ENCODE peak calls at places on chromosomes 7 and 10, in nine cellular contexts. Q, W, B, L, O, Z, G, Y and A are unnamed samples.

GRCh38 chr7:44145419-44145968 is 4.4 kb upstream of the MYL7 start:
- DNase-seq in Q (no peak), B (no peak), L (peak; percentile 61), W (no peak), O (no peak), G (no peak), Z (no peak), Y (no peak), A (no peak)

GRCh38 chr7:1917221-1918062 is 247.4 kb downstream of the ELFN1 start:
- DNase-seq in Z (no peak), G (no peak), B (no peak), Y (no peak), O (no peak), W (no peak), L (no peak), Q (no peak), A (no peak)

GRCh38 chr10:3082290-3082689 is 14.9 kb downstream of the PFKP start:
- DNase-seq in B (no peak), L (no peak), O (no peak), Y (no peak), Q (no peak), G (no peak), W (no peak), Z (no peak), A (no peak)

GRCh38 chr7:78501064-78501463 is 702.5 kb downstream of the PHTF2 start:
- DNase-seq in Z (no peak), W (no peak), O (no peak), L (no peak), Q (no peak), G (no peak), B (no peak), Y (no peak), A (no peak)

GRCh38 chr7:29370531-29371314 is 176.1 kb downstream of the CHN2 start:
- DNase-seq in Y (no peak), Q (no peak), Z (no peak), O (peak; percentile 40), G (no peak), B (peak; percentile 47), W (peak; percentile 24), L (no peak), A (no peak)

GRCh38 chr10:74854610-74855009 is 28.2 kb downstream of the KAT6B start:
- DNase-seq in Q (no peak), O (no peak), B (no peak), G (peak; percentile 9), W (no peak), Z (no peak), L (no peak), Y (no peak), A (no peak)

GRCh38 chr7:42186181-42186580 is 50.8 kb downstream of the GLI3 start:
- DNase-seq in Z (no peak), G (no peak), L (no peak), B (no peak), Q (no peak), O (peak; percentile 46), Y (no peak), W (no peak), A (no peak)

GRCh38 chr10:63375006-63375405 is 90.8 kb downstream of the JMJD1C start:
- DNase-seq in Q (no peak), Z (no peak), B (peak; percentile 84), O (no peak), W (no peak), Y (no peak), G (no peak), L (no peak), A (no peak)

GRCh38 chr7:101919363-101920115 is 102.1 kb downstream of the CUX1 start:
- DNase-seq in Q (no peak), Z (no peak), B (no peak), W (no peak), L (no peak), Y (no peak), O (no peak), G (no peak), A (no peak)

GRCh38 chr10:69088471-69088769 is 517 bp downstream of the SRGN start:
- DNase-seq in G (no peak), L (peak; percentile 17), W (no peak), O (no peak), Q (no peak), Y (no peak), Z (no peak), B (peak; percentile 51), A (no peak)

GRCh38 chr7:2845193-2845592 is 1.1 kb upstream of the GNA12 start:
- DNase-seq in Z (no peak), Q (no peak), Y (no peak), W (no peak), B (no peak), O (no peak), G (no peak), L (no peak), A (no peak)

GRCh38 chr10:7544203-7544602 is 122.6 kb downstream of the ITIH5 start:
- DNase-seq in Q (no peak), Z (no peak), B (peak; percentile 49), G (no peak), W (peak; percentile 34), O (no peak), L (no peak), Y (no peak), A (no peak)

GRCh38 chr10:43355749-43356371 is 15.6 kb upstream of the FXYD4 start:
- DNase-seq in Z (no peak), W (peak; percentile 58), G (no peak), L (no peak), Q (no peak), Y (no peak), B (peak; percentile 53), O (no peak), A (no peak)

GRCh38 chr7:3399858-3400257 is 98.8 kb downstream of the SDK1 start:
- DNase-seq in L (peak; percentile 15), O (peak; percentile 12), B (peak; percentile 50), Z (peak; percentile 6), G (no peak), W (peak; percentile 60), Y (no peak), Q (no peak), A (no peak)

GRCh38 chr10:51311232-51311631 is 236.9 kb downstream of the PRKG1 start:
- DNase-seq in G (no peak), Y (no peak), L (no peak), O (no peak), Z (no peak), B (peak; percentile 38), W (no peak), Q (no peak), A (no peak)

GRCh38 chr10:66680886-66681285 is 244.9 kb upstream of the LRRTM3 start:
- DNase-seq in Z (no peak), Y (no peak), Q (no peak), W (no peak), B (peak; percentile 88), L (no peak), O (no peak), G (no peak), A (no peak)

GRCh38 chr10:70605153-70605552 is 2.6 kb upstream of the PRF1 start:
- DNase-seq in O (no peak), L (no peak), W (no peak), Q (no peak), G (no peak), B (no peak), Z (no peak), Y (no peak), A (no peak)

GRCh38 chr7:116142850-116143249 is 67.5 kb upstream of the TES start:
- DNase-seq in B (no peak), O (no peak), L (no peak), W (no peak), Y (no peak), Z (no peak), G (no peak), Q (no peak), A (no peak)

GRCh38 chr7:69599879-69600764 is 1.8 kb downstream of the AUTS2 start:
- DNase-seq in B (no peak), O (peak; percentile 20), Z (peak; percentile 20), Y (no peak), L (peak; percentile 43), W (no peak), G (peak; percentile 39), Q (no peak), A (no peak)

GRCh38 chr7:153590136-153590535 is 462.1 kb upstream of the DPP6 start:
- DNase-seq in Q (no peak), B (no peak), L (no peak), G (no peak), O (no peak), W (no peak), Y (no peak), Z (no peak), A (no peak)

GRCh38 chr7:130632111-130632510 is 36.4 kb downstream of the COPG2 start:
- DNase-seq in B (peak; percentile 64), O (no peak), Z (no peak), L (no peak), Y (no peak), Q (no peak), G (no peak), W (peak; percentile 62), A (no peak)

GRCh38 chr7:69632280-69632679 is 34.0 kb downstream of the AUTS2 start:
- DNase-seq in W (no peak), O (no peak), G (no peak), L (no peak), Q (no peak), B (no peak), Z (no peak), Y (no peak), A (no peak)

GRCh38 chr10:104067525-104067924 is 18.2 kb downstream of the COL17A1 start:
- DNase-seq in G (no peak), Y (no peak), O (peak; percentile 55), Z (no peak), L (no peak), Q (no peak), W (no peak), B (no peak), A (no peak)

GRCh38 chr7:151844080-151844827 is 32.7 kb downstream of the PRKAG2 start:
- DNase-seq in Y (no peak), W (peak; percentile 10), L (no peak), G (no peak), B (peak; percentile 87), Q (peak; percentile 19), Z (no peak), O (no peak), A (no peak)

GRCh38 chr7:106421181-106421762 is 136.5 kb upstream of the NAMPT start:
- DNase-seq in Y (peak; percentile 83), G (no peak), B (peak; percentile 97), L (no peak), O (no peak), Z (peak; percentile 92), Q (peak; percentile 92), W (peak; percentile 96), A (peak; percentile 64)

GRCh38 chr10:73865459-73866442 is 8.6 kb downstream of the CAMK2G start:
- DNase-seq in L (peak; percentile 80), G (peak; percentile 75), Z (no peak), Q (no peak), Y (no peak), B (no peak), O (no peak), W (no peak), A (no peak)

GRCh38 chr7:79182283-79182682 is 271.2 kb downstream of the MAGI2 start:
- DNase-seq in O (no peak), Y (no peak), B (peak; percentile 86), Q (peak; percentile 96), Z (no peak), L (no peak), W (no peak), G (no peak), A (peak; percentile 22)

GRCh38 chr7:97001221-97001620 is 4.1 kb upstream of the DLX6 start:
- DNase-seq in B (no peak), L (no peak), Y (no peak), Z (no peak), Q (no peak), W (no peak), O (no peak), G (no peak), A (no peak)